ENCODE peak calls at places on chromosomes 12 and 14, in seven cellular contexts. G is cardiac muscle cell, S is ovary, H is kidney epithelial cell, B is osteoblast, U is fibroblast of lung, W is HCT116. V is an unnamed sample. For H3K36me3, the result is how much of the 10 kb centered on the place peaks cover.

GRCh38 chr14:68547305-68548193 is 245.3 kb downstream of the ZFP36L1 start:
- DNase-seq in H (no peak), B (no peak), S (peak), W (peak), G (peak), U (peak), V (peak)

GRCh38 chr12:104495786-104496185 is 39.0 kb downstream of the CHST11 start:
- DNase-seq in S (no peak), B (no peak), U (peak), H (no peak), W (no peak), G (peak), V (no peak)

GRCh38 chr12:114190971-114191370 is 215.0 kb downstream of the TBX5 start:
- DNase-seq in U (no peak), S (no peak), B (no peak), G (no peak), H (no peak), W (no peak), V (no peak)

GRCh38 chr12:71840226-71840847 is 778 bp downstream of the TBC1D15 start:
- DNase-seq in S (no peak), G (peak), W (peak), U (peak), B (no peak), H (no peak), V (peak)

GRCh38 chr14:99592933-99593753 is 10.9 kb downstream of the CCDC85C start:
- DNase-seq in B (peak), S (no peak), H (no peak), U (no peak), G (no peak), W (no peak), V (no peak)

GRCh38 chr14:36647827-36648753 is 13.6 kb upstream of the PAX9 start:
- DNase-seq in B (peak), S (no peak), W (no peak), U (peak), G (peak), H (no peak), V (peak)

GRCh38 chr12:47798481-47798948 is 21.2 kb downstream of the HDAC7 start:
- DNase-seq in G (no peak), W (no peak), U (no peak), H (no peak), S (no peak), B (no peak), V (no peak)

GRCh38 chr12:126582231-126582630 is 1517.0 kb downstream of the AACS start:
- DNase-seq in W (no peak), H (peak), G (no peak), S (no peak), U (peak), B (no peak), V (no peak)

GRCh38 chr12:69290545-69291277 is 51.3 kb downstream of the CPSF6 start:
- DNase-seq in H (peak), B (peak), G (peak), U (peak), W (peak), S (peak), V (peak)

GRCh38 chr12:32975122-32975521 is 78.5 kb upstream of the PKP2 start:
- DNase-seq in B (no peak), S (no peak), H (no peak), G (no peak), W (no peak), U (no peak), V (no peak)

GRCh38 chr12:107148105-107148504 is 54.8 kb upstream of the CRY1 start:
- DNase-seq in U (no peak), S (no peak), W (no peak), B (no peak), G (no peak), H (no peak), V (no peak)

GRCh38 chr12:107139787-107140186 is 46.4 kb upstream of the CRY1 start:
- DNase-seq in B (no peak), U (no peak), W (no peak), H (no peak), G (no peak), S (no peak), V (no peak)

GRCh38 chr12:107144990-107145389 is 51.6 kb upstream of the CRY1 start:
- DNase-seq in G (peak), H (no peak), S (no peak), U (peak), B (no peak), W (no peak), V (peak)

DNA sequence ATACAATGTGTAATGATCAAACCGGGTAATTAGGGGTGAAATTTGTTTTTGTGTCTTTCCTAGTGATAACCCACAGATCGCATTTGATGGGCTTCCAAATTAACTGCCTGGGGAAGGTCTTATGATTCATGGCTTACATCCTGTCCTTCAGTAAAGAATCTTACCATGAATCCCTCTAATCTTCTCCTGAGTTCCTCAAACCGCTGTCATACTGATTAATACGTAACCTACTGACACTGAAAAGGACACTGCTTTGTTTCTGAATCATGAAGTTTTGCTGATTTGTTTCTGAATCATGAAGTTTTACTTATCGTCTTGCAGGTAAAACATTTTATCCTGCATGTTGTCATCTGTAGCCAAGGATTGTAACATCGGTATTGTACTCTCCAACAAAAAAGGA is 52.0 kb upstream of the CRY1 start:
- DNase-seq in S (no peak), B (no peak), W (no peak), U (peak), G (peak), H (peak), V (peak)
- H3K4me3 ChIP-seq in S (no peak), B (no peak), W (no peak), U (no peak), G (no peak), H (no peak), V (no peak)

DNA sequence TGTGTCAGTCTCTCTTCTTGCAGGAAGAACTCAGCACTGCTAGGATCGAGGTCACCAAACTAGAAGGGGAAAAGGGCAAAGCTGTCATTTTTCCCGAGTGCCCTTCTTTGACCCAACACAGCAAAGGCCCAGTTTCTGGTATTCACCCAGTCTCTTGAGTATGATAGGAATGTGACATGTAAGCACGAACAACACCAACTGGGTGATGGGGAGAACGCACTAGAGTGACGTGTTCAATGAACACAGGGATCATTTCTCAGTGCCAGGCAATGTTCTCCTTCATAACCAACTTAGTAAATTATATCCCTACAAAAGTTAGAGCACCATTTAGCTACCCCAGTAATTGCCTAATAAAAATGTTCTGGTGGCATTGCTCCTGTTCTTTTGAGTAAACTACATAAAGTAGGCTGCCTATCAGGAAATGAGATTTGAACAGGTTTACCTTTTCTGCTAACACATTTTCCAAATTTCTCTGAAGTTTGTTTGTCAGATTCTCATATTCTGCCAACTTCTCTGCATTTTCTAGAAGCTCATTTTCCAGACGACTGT is 64.5 kb downstream of the NIN start:
- DNase-seq in W (no peak), G (no peak), S (no peak), H (no peak), U (peak), B (peak), V (peak)
- H3K36me3 ChIP-seq in W (under half), G (half or more), S (under half), H (under half), U (under half), B (under half), V (under half)

GRCh38 chr12:99200711-99201384 is 446.7 kb upstream of the GARIN6 start:
- DNase-seq in G (no peak), B (peak), U (peak), H (no peak), W (no peak), S (no peak), V (no peak)

GRCh38 chr12:99201906-99202645 is 445.5 kb upstream of the GARIN6 start:
- DNase-seq in W (no peak), H (no peak), U (no peak), G (no peak), S (no peak), B (no peak), V (no peak)
- TF ChIP-seq CTCF in W (no peak), H (no peak), U (no peak), G (no peak), S (no peak), B (no peak), V (no peak)

GRCh38 chr14:26594148-26594547 is 3.7 kb downstream of the NOVA1 start:
- DNase-seq in G (no peak), W (no peak), U (no peak), B (no peak), S (no peak), H (no peak), V (no peak)
- H3K4me3 ChIP-seq in G (no peak), W (no peak), U (no peak), B (no peak), S (no peak), H (no peak), V (no peak)

GRCh38 chr14:105014631-105015030 is 6.3 kb downstream of the CDCA4 start:
- DNase-seq in B (peak), S (no peak), W (no peak), G (no peak), U (no peak), H (no peak), V (no peak)
- H3K36me3 ChIP-seq in B (under half), S (under half), W (under half), G (under half), U (under half), H (under half), V (under half)

DNA sequence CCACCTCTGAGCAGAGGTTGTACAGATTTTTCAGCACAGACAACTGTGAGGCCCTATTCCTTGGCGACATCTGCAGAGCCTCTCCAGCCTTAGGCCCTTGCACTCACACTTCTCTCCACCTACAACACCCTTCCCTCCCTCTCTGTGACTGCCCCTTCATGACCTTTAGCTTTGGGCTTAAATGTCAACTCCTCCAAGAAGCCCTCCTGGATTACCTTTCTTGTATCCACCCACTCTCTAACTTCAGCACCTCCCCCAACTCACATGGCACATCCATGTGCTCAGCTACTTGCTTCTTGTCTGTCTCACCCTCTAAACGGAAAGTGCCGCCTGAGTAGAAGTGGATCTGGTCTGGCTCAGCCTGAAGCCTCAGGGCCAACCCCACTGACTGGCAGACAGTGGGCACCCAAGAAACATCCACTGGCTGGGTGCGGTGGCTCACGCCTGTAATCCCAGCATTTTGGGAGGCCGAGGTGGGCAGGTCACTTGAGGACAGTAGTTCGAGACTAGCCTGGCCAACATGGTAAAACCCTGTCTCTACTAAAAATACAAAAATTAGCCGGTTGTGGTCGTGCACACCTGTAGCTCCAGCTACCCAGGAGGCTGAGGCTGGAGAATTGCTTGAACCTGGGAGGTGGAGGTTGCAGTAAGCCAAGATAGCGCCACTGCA is 22.1 kb downstream of the TRPV4 start:
- DNase-seq in B (no peak), W (no peak), S (no peak), H (no peak), G (no peak), U (no peak), V (no peak)
- TF ChIP-seq CTCF in B (no peak), W (no peak), S (no peak), H (no peak), G (no peak), U (no peak), V (no peak)

GRCh38 chr12:95201056-95201670 is 16.1 kb downstream of the FGD6 start:
- DNase-seq in G (peak), S (no peak), B (no peak), U (peak), W (no peak), H (no peak), V (peak)
- H3K4me3 ChIP-seq in G (no peak), S (no peak), B (peak), U (no peak), W (peak), H (no peak), V (no peak)